ENCODE peak calls at places on chromosomes 3 and 15, in six cellular contexts. One of them, this sample, is unnamed.

GRCh38 chr3:163919154-163919553 is 1159.1 kb downstream of the SI start:
- DNase-seq in HepG2: no peak
- DNase-seq in GM12878: no peak
- DNase-seq in SK-N-SH: no peak
- DNase-seq in K562: no peak
- DNase-seq in H1: no peak
- DNase-seq in this sample: no peak

GRCh38 chr3:155548194-155548593 is 196.7 kb downstream of the PLCH1 start:
- DNase-seq in HepG2: no peak
- DNase-seq in GM12878: no peak
- DNase-seq in SK-N-SH: no peak
- DNase-seq in K562: no peak
- DNase-seq in H1: no peak
- DNase-seq in this sample: peak

GRCh38 chr15:93846148-93846547 is 385.2 kb upstream of the MCTP2 start:
- DNase-seq in HepG2: no peak
- DNase-seq in GM12878: no peak
- DNase-seq in SK-N-SH: no peak
- DNase-seq in K562: no peak
- DNase-seq in H1: no peak
- DNase-seq in this sample: no peak

GRCh38 chr15:78302579-78302978 is 3.2 kb upstream of the SKIC8 start:
- DNase-seq in HepG2: no peak
- DNase-seq in GM12878: no peak
- DNase-seq in SK-N-SH: no peak
- DNase-seq in K562: peak
- DNase-seq in H1: no peak
- DNase-seq in this sample: no peak

GRCh38 chr3:186099178-186099577 is 9.7 kb downstream of the ETV5 start:
- DNase-seq in HepG2: no peak
- DNase-seq in GM12878: no peak
- DNase-seq in SK-N-SH: peak
- DNase-seq in K562: no peak
- DNase-seq in H1: no peak
- DNase-seq in this sample: no peak

GRCh38 chr15:39756806-39757522 is 25.7 kb downstream of the FSIP1 start:
- DNase-seq in HepG2: peak
- DNase-seq in GM12878: no peak
- DNase-seq in SK-N-SH: no peak
- DNase-seq in K562: peak
- DNase-seq in H1: no peak
- DNase-seq in this sample: peak

GRCh38 chr15:100602822-100603393 is 519 bp downstream of the ASB7 start:
- DNase-seq in HepG2: peak
- DNase-seq in GM12878: peak
- DNase-seq in SK-N-SH: peak
- DNase-seq in K562: peak
- DNase-seq in H1: no peak
- DNase-seq in this sample: peak

GRCh38 chr3:189724366-189724765 is 93.2 kb downstream of the TP63 start:
- DNase-seq in HepG2: no peak
- DNase-seq in GM12878: no peak
- DNase-seq in SK-N-SH: no peak
- DNase-seq in K562: no peak
- DNase-seq in H1: no peak
- DNase-seq in this sample: no peak

GRCh38 chr15:54564142-54564541 is 585.9 kb downstream of the UNC13C start:
- DNase-seq in HepG2: no peak
- DNase-seq in GM12878: no peak
- DNase-seq in SK-N-SH: no peak
- DNase-seq in K562: no peak
- DNase-seq in H1: no peak
- DNase-seq in this sample: no peak

GRCh38 chr3:42867138-42867537 is 8.5 kb downstream of the CYP8B1 start:
- DNase-seq in HepG2: no peak
- DNase-seq in GM12878: no peak
- DNase-seq in SK-N-SH: no peak
- DNase-seq in K562: no peak
- DNase-seq in H1: no peak
- DNase-seq in this sample: no peak

GRCh38 chr3:13073976-13074375 is 747 bp upstream of the IQSEC1 start:
- DNase-seq in HepG2: no peak
- DNase-seq in GM12878: no peak
- DNase-seq in SK-N-SH: no peak
- DNase-seq in K562: no peak
- DNase-seq in H1: no peak
- DNase-seq in this sample: no peak

GRCh38 chr3:43153189-43154083 is 47.6 kb upstream of the POMGNT2 start:
- DNase-seq in HepG2: no peak
- DNase-seq in GM12878: no peak
- DNase-seq in SK-N-SH: no peak
- DNase-seq in K562: no peak
- DNase-seq in H1: no peak
- DNase-seq in this sample: no peak

GRCh38 chr3:160400631-160401150 is 1.2 kb downstream of the SMC4 start:
- DNase-seq in HepG2: no peak
- DNase-seq in GM12878: no peak
- DNase-seq in SK-N-SH: peak
- DNase-seq in K562: peak
- DNase-seq in H1: no peak
- DNase-seq in this sample: no peak

GRCh38 chr15:79676621-79677020 is 220.2 kb downstream of the MTHFS start:
- DNase-seq in HepG2: no peak
- DNase-seq in GM12878: no peak
- DNase-seq in SK-N-SH: no peak
- DNase-seq in K562: no peak
- DNase-seq in H1: no peak
- DNase-seq in this sample: no peak

GRCh38 chr3:181687738-181688137 is 24.0 kb upstream of the SOX2 start:
- DNase-seq in HepG2: no peak
- DNase-seq in GM12878: no peak
- DNase-seq in SK-N-SH: no peak
- DNase-seq in K562: no peak
- DNase-seq in H1: no peak
- DNase-seq in this sample: no peak

GRCh38 chr15:35958936-35959335 is 413.0 kb upstream of the DPH6 start:
- DNase-seq in HepG2: no peak
- DNase-seq in GM12878: no peak
- DNase-seq in SK-N-SH: no peak
- DNase-seq in K562: no peak
- DNase-seq in H1: no peak
- DNase-seq in this sample: no peak

GRCh38 chr3:50326182-50326541 is 1.9 kb downstream of the TUSC2 start:
- DNase-seq in HepG2: no peak
- DNase-seq in GM12878: no peak
- DNase-seq in SK-N-SH: no peak
- DNase-seq in K562: no peak
- DNase-seq in H1: no peak
- DNase-seq in this sample: no peak

GRCh38 chr3:187975571-187976360 is 178.2 kb upstream of the LPP start:
- DNase-seq in HepG2: no peak
- DNase-seq in GM12878: no peak
- DNase-seq in SK-N-SH: no peak
- DNase-seq in K562: no peak
- DNase-seq in H1: no peak
- DNase-seq in this sample: no peak

GRCh38 chr15:67080900-67081431 is 15.6 kb downstream of the SMAD3 start:
- DNase-seq in HepG2: no peak
- DNase-seq in GM12878: peak
- DNase-seq in SK-N-SH: no peak
- DNase-seq in K562: peak
- DNase-seq in H1: no peak
- DNase-seq in this sample: peak

GRCh38 chr15:74826372-74826819 is at the start of gene CPLX3:
- DNase-seq in HepG2: no peak
- DNase-seq in GM12878: no peak
- DNase-seq in SK-N-SH: peak
- DNase-seq in K562: peak
- DNase-seq in H1: no peak
- DNase-seq in this sample: no peak

GRCh38 chr3:4033296-4033695 is 234.1 kb downstream of the LRRN1 start:
- DNase-seq in HepG2: no peak
- DNase-seq in GM12878: no peak
- DNase-seq in SK-N-SH: no peak
- DNase-seq in K562: no peak
- DNase-seq in H1: no peak
- DNase-seq in this sample: no peak

GRCh38 chr15:32852771-32853170 is 135.0 kb downstream of the GREM1 start:
- DNase-seq in HepG2: peak
- DNase-seq in GM12878: no peak
- DNase-seq in SK-N-SH: no peak
- DNase-seq in K562: no peak
- DNase-seq in H1: no peak
- DNase-seq in this sample: peak

GRCh38 chr15:85543741-85544155 is 163.3 kb downstream of the AKAP13 start:
- DNase-seq in HepG2: no peak
- DNase-seq in GM12878: no peak
- DNase-seq in SK-N-SH: no peak
- DNase-seq in K562: no peak
- DNase-seq in H1: peak
- DNase-seq in this sample: no peak

GRCh38 chr3:49424816-49425215 is 2.5 kb upstream of the AMT start:
- DNase-seq in HepG2: no peak
- DNase-seq in GM12878: no peak
- DNase-seq in SK-N-SH: no peak
- DNase-seq in K562: no peak
- DNase-seq in H1: no peak
- DNase-seq in this sample: no peak

GRCh38 chr15:75206803-75207617 is 5.3 kb downstream of the C15orf39 start:
- DNase-seq in HepG2: no peak
- DNase-seq in GM12878: no peak
- DNase-seq in SK-N-SH: no peak
- DNase-seq in K562: no peak
- DNase-seq in H1: no peak
- DNase-seq in this sample: no peak

GRCh38 chr15:80699981-80700380 is 4.9 kb downstream of the ABHD17C start:
- DNase-seq in HepG2: no peak
- DNase-seq in GM12878: no peak
- DNase-seq in SK-N-SH: no peak
- DNase-seq in K562: no peak
- DNase-seq in H1: no peak
- DNase-seq in this sample: no peak

GRCh38 chr3:63405882-63406281 is 127.8 kb downstream of the SYNPR start:
- DNase-seq in HepG2: no peak
- DNase-seq in GM12878: no peak
- DNase-seq in SK-N-SH: no peak
- DNase-seq in K562: no peak
- DNase-seq in H1: no peak
- DNase-seq in this sample: no peak

GRCh38 chr15:86852741-86853140 is 773.1 kb downstream of the AGBL1 start:
- DNase-seq in HepG2: no peak
- DNase-seq in GM12878: no peak
- DNase-seq in SK-N-SH: no peak
- DNase-seq in K562: no peak
- DNase-seq in H1: no peak
- DNase-seq in this sample: no peak
- TF ChIP-seq CHD2 in HepG2: no peak
- TF ChIP-seq CHD2 in GM12878: no peak
- TF ChIP-seq CHD2 in SK-N-SH: no peak
- TF ChIP-seq CHD2 in K562: no peak
- TF ChIP-seq CHD2 in H1: no peak
- TF ChIP-seq CHD2 in this sample: no peak

GRCh38 chr3:127425505-127426443 is 137.9 kb upstream of the PRR20G start:
- DNase-seq in HepG2: no peak
- DNase-seq in GM12878: no peak
- DNase-seq in SK-N-SH: no peak
- DNase-seq in K562: no peak
- DNase-seq in H1: no peak
- DNase-seq in this sample: no peak

GRCh38 chr3:127427169-127427655 is 139.4 kb upstream of the PRR20G start:
- DNase-seq in HepG2: no peak
- DNase-seq in GM12878: no peak
- DNase-seq in SK-N-SH: no peak
- DNase-seq in K562: no peak
- DNase-seq in H1: no peak
- DNase-seq in this sample: no peak

GRCh38 chr3:127427666-127428065 is 139.8 kb upstream of the PRR20G start:
- DNase-seq in HepG2: no peak
- DNase-seq in GM12878: no peak
- DNase-seq in SK-N-SH: no peak
- DNase-seq in K562: no peak
- DNase-seq in H1: no peak
- DNase-seq in this sample: no peak

GRCh38 chr3:127424766-127425504 is 137.1 kb upstream of the PRR20G start:
- DNase-seq in HepG2: no peak
- DNase-seq in GM12878: no peak
- DNase-seq in SK-N-SH: peak
- DNase-seq in K562: no peak
- DNase-seq in H1: no peak
- DNase-seq in this sample: no peak

GRCh38 chr3:127426444-127427168 is 138.8 kb upstream of the PRR20G start:
- DNase-seq in HepG2: no peak
- DNase-seq in GM12878: no peak
- DNase-seq in SK-N-SH: no peak
- DNase-seq in K562: no peak
- DNase-seq in H1: no peak
- DNase-seq in this sample: no peak
- TF ChIP-seq RAD21 in HepG2: no peak
- TF ChIP-seq RAD21 in GM12878: no peak
- TF ChIP-seq RAD21 in SK-N-SH: no peak
- TF ChIP-seq RAD21 in K562: no peak
- TF ChIP-seq RAD21 in H1: no peak
- TF ChIP-seq RAD21 in this sample: no peak

GRCh38 chr3:101809178-101810022 is 30.4 kb downstream of the NXPE3 start:
- DNase-seq in HepG2: peak
- DNase-seq in GM12878: no peak
- DNase-seq in SK-N-SH: peak
- DNase-seq in K562: peak
- DNase-seq in H1: no peak
- DNase-seq in this sample: peak
- TF ChIP-seq CHD2 in HepG2: no peak
- TF ChIP-seq CHD2 in GM12878: no peak
- TF ChIP-seq CHD2 in SK-N-SH: no peak
- TF ChIP-seq CHD2 in K562: no peak
- TF ChIP-seq CHD2 in H1: no peak
- TF ChIP-seq CHD2 in this sample: no peak

DNA sequence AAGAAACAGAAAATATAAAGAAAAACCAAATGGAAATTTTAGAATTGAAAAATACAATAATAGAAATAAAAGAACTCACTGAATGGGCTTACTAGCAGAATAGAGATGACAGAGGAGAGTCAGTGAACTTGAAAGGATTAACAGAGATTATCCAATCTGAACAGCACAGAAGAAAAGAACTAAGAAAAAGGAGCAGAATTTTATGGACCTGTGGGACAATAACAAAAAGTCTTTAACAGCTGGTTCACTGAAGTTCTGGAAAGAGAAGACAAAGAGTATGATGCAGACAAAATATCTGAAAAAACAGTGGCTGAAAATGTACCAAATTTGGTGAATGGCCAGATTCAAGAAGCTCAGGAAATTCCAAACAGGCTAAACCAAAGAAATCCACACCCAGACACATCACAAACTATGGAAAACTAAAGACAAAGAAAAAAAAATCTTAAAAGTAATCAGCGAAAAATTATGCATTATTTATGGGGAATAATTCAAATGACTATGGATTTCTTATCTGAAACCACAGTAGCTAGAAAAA is 9.7 kb upstream of the GNB5 start:
- DNase-seq in HepG2: no peak
- DNase-seq in GM12878: no peak
- DNase-seq in SK-N-SH: no peak
- DNase-seq in K562: no peak
- DNase-seq in H1: no peak
- DNase-seq in this sample: no peak
- TF ChIP-seq RAD21 in HepG2: no peak
- TF ChIP-seq RAD21 in GM12878: no peak
- TF ChIP-seq RAD21 in SK-N-SH: no peak
- TF ChIP-seq RAD21 in K562: no peak
- TF ChIP-seq RAD21 in H1: no peak
- TF ChIP-seq RAD21 in this sample: no peak